ENCODE peak calls at places on chromosome X, in four cellular contexts. One of them, this sample, is unnamed.

GRCh38 chrX:67543818-67544217 is at the start of gene AR:
- DNase-seq in cardiac fibroblast: peak
- DNase-seq in small intestine: no peak
- DNase-seq in bronchial epithelial cell: peak
- DNase-seq in this sample: peak

GRCh38 chrX:95919605-95920004 is 765.0 kb upstream of the DIAPH2 start:
- DNase-seq in cardiac fibroblast: no peak
- DNase-seq in small intestine: no peak
- DNase-seq in bronchial epithelial cell: peak
- DNase-seq in this sample: no peak

GRCh38 chrX:37420179-37420578 is 71.0 kb downstream of the PRRG1 start:
- DNase-seq in cardiac fibroblast: peak
- DNase-seq in small intestine: no peak
- DNase-seq in bronchial epithelial cell: no peak
- DNase-seq in this sample: no peak

GRCh38 chrX:127459784-127460183 is 592.4 kb downstream of the ACTRT1 start:
- DNase-seq in cardiac fibroblast: no peak
- DNase-seq in small intestine: no peak
- DNase-seq in bronchial epithelial cell: peak
- DNase-seq in this sample: no peak

GRCh38 chrX:130654409-130654970 is 248.5 kb downstream of the ENOX2 start:
- DNase-seq in cardiac fibroblast: peak
- DNase-seq in small intestine: no peak
- DNase-seq in bronchial epithelial cell: no peak
- DNase-seq in this sample: no peak

GRCh38 chrX:106780664-106781377 is 21.7 kb upstream of the TBC1D8B start:
- DNase-seq in cardiac fibroblast: no peak
- DNase-seq in small intestine: peak
- DNase-seq in bronchial epithelial cell: peak
- DNase-seq in this sample: no peak

GRCh38 chrX:46295963-46296362 is 249.3 kb downstream of the ZNF674 start:
- DNase-seq in cardiac fibroblast: no peak
- DNase-seq in small intestine: peak
- DNase-seq in bronchial epithelial cell: no peak
- DNase-seq in this sample: no peak

GRCh38 chrX:13360146-13360545 is 40.3 kb upstream of the ATXN3L start:
- DNase-seq in cardiac fibroblast: no peak
- DNase-seq in small intestine: no peak
- DNase-seq in bronchial epithelial cell: no peak
- DNase-seq in this sample: no peak

GRCh38 chrX:129652565-129653169 is 2.1 kb downstream of the APLN start:
- DNase-seq in cardiac fibroblast: no peak
- DNase-seq in small intestine: no peak
- DNase-seq in bronchial epithelial cell: no peak
- DNase-seq in this sample: no peak

GRCh38 chrX:68045008-68045577 is 388.2 kb downstream of the OPHN1 start:
- DNase-seq in cardiac fibroblast: no peak
- DNase-seq in small intestine: no peak
- DNase-seq in bronchial epithelial cell: peak
- DNase-seq in this sample: peak

GRCh38 chrX:22666441-22666840 is 333.3 kb upstream of the DDX53 start:
- DNase-seq in cardiac fibroblast: peak
- DNase-seq in small intestine: peak
- DNase-seq in bronchial epithelial cell: no peak
- DNase-seq in this sample: no peak

GRCh38 chrX:66019974-66020373 is 19.9 kb downstream of the VSIG4 start:
- DNase-seq in cardiac fibroblast: no peak
- DNase-seq in small intestine: no peak
- DNase-seq in bronchial epithelial cell: no peak
- DNase-seq in this sample: no peak

GRCh38 chrX:109855501-109855900 is 122.4 kb upstream of the ACSL4 start:
- DNase-seq in cardiac fibroblast: no peak
- DNase-seq in small intestine: no peak
- DNase-seq in bronchial epithelial cell: no peak
- DNase-seq in this sample: no peak

GRCh38 chrX:47285762-47286320 is 53.0 kb downstream of the USP11 start:
- DNase-seq in cardiac fibroblast: peak
- DNase-seq in small intestine: peak
- DNase-seq in bronchial epithelial cell: no peak
- DNase-seq in this sample: no peak

GRCh38 chrX:10165580-10166247 is 8.9 kb downstream of the CLCN4 start:
- DNase-seq in cardiac fibroblast: no peak
- DNase-seq in small intestine: no peak
- DNase-seq in bronchial epithelial cell: no peak
- DNase-seq in this sample: no peak

GRCh38 chrX:10101269-10101668 is 55.5 kb upstream of the CLCN4 start:
- DNase-seq in cardiac fibroblast: no peak
- DNase-seq in small intestine: no peak
- DNase-seq in bronchial epithelial cell: no peak
- DNase-seq in this sample: peak

GRCh38 chrX:95076449-95076848 is 1402.4 kb downstream of the FAM133A start:
- DNase-seq in cardiac fibroblast: peak
- DNase-seq in small intestine: no peak
- DNase-seq in bronchial epithelial cell: peak
- DNase-seq in this sample: no peak

GRCh38 chrX:5117816-5118215 is 1110.9 kb downstream of the NLGN4X start:
- DNase-seq in cardiac fibroblast: no peak
- DNase-seq in small intestine: no peak
- DNase-seq in bronchial epithelial cell: peak
- DNase-seq in this sample: no peak

GRCh38 chrX:125205918-125206665 is 113.6 kb upstream of the TEX13C start:
- DNase-seq in cardiac fibroblast: no peak
- DNase-seq in small intestine: no peak
- DNase-seq in bronchial epithelial cell: peak
- DNase-seq in this sample: peak

GRCh38 chrX:128901018-128901417 is 622.3 kb downstream of the SMARCA1 start:
- DNase-seq in cardiac fibroblast: no peak
- DNase-seq in small intestine: no peak
- DNase-seq in bronchial epithelial cell: no peak
- DNase-seq in this sample: no peak

GRCh38 chrX:96551320-96551872 is 133.2 kb upstream of the DIAPH2 start:
- DNase-seq in cardiac fibroblast: no peak
- DNase-seq in small intestine: no peak
- DNase-seq in bronchial epithelial cell: no peak
- DNase-seq in this sample: no peak

GRCh38 chrX:135981662-135982061 is 3.6 kb upstream of the SLC9A6 start:
- DNase-seq in cardiac fibroblast: no peak
- DNase-seq in small intestine: peak
- DNase-seq in bronchial epithelial cell: no peak
- DNase-seq in this sample: no peak

GRCh38 chrX:53088136-53088974 is 5.6 kb upstream of the KANTR start:
- DNase-seq in cardiac fibroblast: peak
- DNase-seq in small intestine: peak
- DNase-seq in bronchial epithelial cell: peak
- DNase-seq in this sample: peak

GRCh38 chrX:128020701-128021100 is 31.5 kb downstream of the ACTRT1 start:
- DNase-seq in cardiac fibroblast: peak
- DNase-seq in small intestine: no peak
- DNase-seq in bronchial epithelial cell: peak
- DNase-seq in this sample: no peak

GRCh38 chrX:35461164-35461563 is 337.0 kb upstream of the MAGEB16 start:
- DNase-seq in cardiac fibroblast: no peak
- DNase-seq in small intestine: no peak
- DNase-seq in bronchial epithelial cell: peak
- DNase-seq in this sample: no peak

GRCh38 chrX:28379142-28379541 is 208.1 kb upstream of the IL1RAPL1 start:
- DNase-seq in cardiac fibroblast: no peak
- DNase-seq in small intestine: no peak
- DNase-seq in bronchial epithelial cell: no peak
- DNase-seq in this sample: no peak

GRCh38 chrX:111445485-111445884 is 33.5 kb upstream of the DCX start:
- DNase-seq in cardiac fibroblast: peak
- DNase-seq in small intestine: peak
- DNase-seq in bronchial epithelial cell: peak
- DNase-seq in this sample: no peak

GRCh38 chrX:123745511-123745910 is 12.7 kb upstream of the THOC2 start:
- DNase-seq in cardiac fibroblast: no peak
- DNase-seq in small intestine: no peak
- DNase-seq in bronchial epithelial cell: no peak
- DNase-seq in this sample: no peak

GRCh38 chrX:100680756-100681155 is 36.8 kb downstream of the SRPX2 start:
- DNase-seq in cardiac fibroblast: no peak
- DNase-seq in small intestine: no peak
- DNase-seq in bronchial epithelial cell: no peak
- DNase-seq in this sample: no peak

GRCh38 chrX:71098302-71098701 is 2.7 kb downstream of the FOXO4 start:
- DNase-seq in cardiac fibroblast: peak
- DNase-seq in small intestine: peak
- DNase-seq in bronchial epithelial cell: peak
- DNase-seq in this sample: peak

GRCh38 chrX:71128166-71128833 is 9.9 kb downstream of the MED12 start:
- DNase-seq in cardiac fibroblast: peak
- DNase-seq in small intestine: no peak
- DNase-seq in bronchial epithelial cell: no peak
- DNase-seq in this sample: no peak

GRCh38 chrX:147894332-147894870 is 17.3 kb upstream of the FMR1 start:
- DNase-seq in cardiac fibroblast: no peak
- DNase-seq in small intestine: no peak
- DNase-seq in bronchial epithelial cell: peak
- DNase-seq in this sample: no peak

GRCh38 chrX:468979-469378 is 82.3 kb upstream of the PPP2R3B start:
- DNase-seq in cardiac fibroblast: no peak
- DNase-seq in small intestine: no peak
- DNase-seq in bronchial epithelial cell: no peak
- DNase-seq in this sample: no peak

GRCh38 chrX:21412883-21413282 is 38.7 kb downstream of the CNKSR2 start:
- DNase-seq in cardiac fibroblast: peak
- DNase-seq in small intestine: no peak
- DNase-seq in bronchial epithelial cell: peak
- DNase-seq in this sample: no peak

GRCh38 chrX:63673896-63674295 is 111.1 kb downstream of the ARHGEF9 start:
- DNase-seq in cardiac fibroblast: no peak
- DNase-seq in small intestine: no peak
- DNase-seq in bronchial epithelial cell: no peak
- DNase-seq in this sample: no peak

DNA sequence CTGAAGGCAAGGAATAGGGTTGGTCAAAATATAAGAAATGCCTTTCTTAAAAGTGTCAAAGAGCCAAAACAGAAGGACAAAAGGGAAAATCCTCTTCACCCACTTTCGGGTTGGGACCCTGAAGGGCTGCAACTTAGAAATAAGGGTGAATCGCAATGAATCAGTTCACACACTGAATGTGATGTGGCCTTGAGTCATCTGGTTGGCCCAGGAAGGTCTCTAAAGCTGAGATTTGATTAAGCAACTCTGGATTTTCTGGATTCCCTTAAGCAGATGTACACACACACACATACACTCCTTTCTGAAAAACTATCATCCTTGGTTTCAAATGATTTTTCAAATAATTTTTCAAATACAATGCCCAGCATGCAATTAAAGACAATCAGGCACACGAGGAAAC is 13.1 kb downstream of the TAB3 start:
- DNase-seq in cardiac fibroblast: peak
- DNase-seq in small intestine: no peak
- DNase-seq in bronchial epithelial cell: peak
- DNase-seq in this sample: no peak
- H3K4me3 ChIP-seq in cardiac fibroblast: no peak
- H3K4me3 ChIP-seq in small intestine: no peak
- H3K4me3 ChIP-seq in bronchial epithelial cell: no peak
- H3K4me3 ChIP-seq in this sample: no peak

GRCh38 chrX:137562096-137562495 is 3.8 kb upstream of the ZIC3 start:
- DNase-seq in cardiac fibroblast: no peak
- DNase-seq in small intestine: no peak
- DNase-seq in bronchial epithelial cell: no peak
- DNase-seq in this sample: no peak
- H3K4me3 ChIP-seq in cardiac fibroblast: no peak
- H3K4me3 ChIP-seq in small intestine: no peak
- H3K4me3 ChIP-seq in bronchial epithelial cell: no peak
- H3K4me3 ChIP-seq in this sample: no peak

GRCh38 chrX:132594129-132594528 is 105.3 kb upstream of the MBNL3 start:
- DNase-seq in cardiac fibroblast: peak
- DNase-seq in small intestine: peak
- DNase-seq in bronchial epithelial cell: peak
- DNase-seq in this sample: no peak
- H3K4me3 ChIP-seq in cardiac fibroblast: no peak
- H3K4me3 ChIP-seq in small intestine: no peak
- H3K4me3 ChIP-seq in bronchial epithelial cell: no peak
- H3K4me3 ChIP-seq in this sample: no peak

DNA sequence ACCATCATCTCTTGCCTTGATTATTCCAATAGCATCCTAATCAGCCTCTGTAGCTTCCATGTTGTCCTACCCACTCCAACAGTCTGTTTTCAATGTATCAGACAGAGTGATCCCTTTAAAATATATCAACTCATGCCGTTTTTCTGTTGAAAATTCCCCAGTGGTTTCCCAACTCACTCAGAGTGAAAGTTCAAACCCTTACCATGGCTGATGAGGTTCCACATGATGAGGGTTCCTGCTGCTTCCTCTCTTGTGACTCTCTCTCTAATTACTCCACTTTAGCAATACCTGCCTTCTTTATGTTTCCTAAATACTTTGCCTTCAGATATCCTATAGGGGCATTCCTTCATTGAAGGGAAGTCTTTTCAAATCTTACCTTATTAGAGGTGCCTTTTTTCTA is 334.7 kb downstream of the PPP1R2C start:
- DNase-seq in cardiac fibroblast: no peak
- DNase-seq in small intestine: no peak
- DNase-seq in bronchial epithelial cell: no peak
- DNase-seq in this sample: no peak
- H3K4me3 ChIP-seq in cardiac fibroblast: no peak
- H3K4me3 ChIP-seq in small intestine: no peak
- H3K4me3 ChIP-seq in bronchial epithelial cell: no peak
- H3K4me3 ChIP-seq in this sample: no peak

GRCh38 chrX:39309018-39309620 is 507.9 kb downstream of the MID1IP1 start:
- DNase-seq in cardiac fibroblast: peak
- DNase-seq in small intestine: no peak
- DNase-seq in bronchial epithelial cell: peak
- DNase-seq in this sample: no peak
- H3K4me3 ChIP-seq in cardiac fibroblast: no peak
- H3K4me3 ChIP-seq in small intestine: no peak
- H3K4me3 ChIP-seq in bronchial epithelial cell: no peak
- H3K4me3 ChIP-seq in this sample: no peak